ENCODE peak calls at places on chromosomes 6 and 20, in four cellular contexts. K is PC-3, Y is body of pancreas, P is tibial artery. N is an unnamed sample.

GRCh38 chr6:79544939-79545450 is 7.8 kb upstream of the LCA5 start:
- DNase-seq in K (peak; percentile 93), Y (peak; percentile 45), P (peak; percentile 73), N (peak; percentile 57)

GRCh38 chr6:158686311-158686710 is 36.5 kb downstream of the SYTL3 start:
- DNase-seq in K (peak; percentile 53), Y (no peak), P (no peak), N (no peak)

GRCh38 chr20:63620991-63621390 is 5.9 kb downstream of the GMEB2 start:
- DNase-seq in K (no peak), Y (no peak), P (no peak), N (peak; percentile 8)

GRCh38 chr20:51208162-51208561 is 185.3 kb upstream of the KCNG1 start:
- DNase-seq in K (no peak), Y (no peak), P (no peak), N (no peak)

GRCh38 chr6:168342626-168343025 is 23.0 kb upstream of the DACT2 start:
- DNase-seq in K (peak; percentile 3), Y (no peak), P (no peak), N (peak; percentile 87)

GRCh38 chr20:615494-615893 is 5.4 kb upstream of the TCF15 start:
- DNase-seq in K (no peak), Y (no peak), P (no peak), N (no peak)

GRCh38 chr20:51275816-51276215 is 252.9 kb upstream of the KCNG1 start:
- DNase-seq in K (no peak), Y (no peak), P (no peak), N (no peak)

GRCh38 chr20:23889775-23890187 is 10.2 kb upstream of the CST5 start:
- DNase-seq in K (peak; percentile 84), Y (peak; percentile 59), P (no peak), N (peak; percentile 38)

GRCh38 chr20:5001174-5002076 is at the start of gene SLC23A2:
- DNase-seq in K (peak; percentile 43), Y (peak; percentile 41), P (peak; percentile 27), N (peak; percentile 68)
- H3K4me3 ChIP-seq in K (peak within 1 kb of the TSS; percentile 96), Y (peak within 1 kb of the TSS; percentile 87), P (peak within 1 kb of the TSS; percentile 85), N (peak within 1 kb of the TSS; percentile 23)

GRCh38 chr20:35657271-35657670 is 7.4 kb downstream of the CPNE1 start:
- DNase-seq in K (no peak), Y (no peak), P (no peak), N (no peak)

GRCh38 chr20:35662541-35662940 is 2.2 kb downstream of the CPNE1 start:
- DNase-seq in K (peak; percentile 9), Y (no peak), P (no peak), N (no peak)

GRCh38 chr20:35661908-35662307 is 2.8 kb downstream of the CPNE1 start:
- DNase-seq in K (no peak), Y (no peak), P (no peak), N (no peak)

GRCh38 chr20:35661013-35661412 is 3.7 kb downstream of the CPNE1 start:
- DNase-seq in K (peak; percentile 37), Y (no peak), P (no peak), N (no peak)

GRCh38 chr20:35660122-35660937 is 4.4 kb downstream of the CPNE1 start:
- DNase-seq in K (no peak), Y (no peak), P (no peak), N (no peak)
- H3K4me1 ChIP-seq in K (peaks cover 33% of the 10 kb centered on the region), Y (peaks cover 56% of the 10 kb centered on the region), P (peaks cover 27% of the 10 kb centered on the region), N (peaks cover 43% of the 10 kb centered on the region)

DNA sequence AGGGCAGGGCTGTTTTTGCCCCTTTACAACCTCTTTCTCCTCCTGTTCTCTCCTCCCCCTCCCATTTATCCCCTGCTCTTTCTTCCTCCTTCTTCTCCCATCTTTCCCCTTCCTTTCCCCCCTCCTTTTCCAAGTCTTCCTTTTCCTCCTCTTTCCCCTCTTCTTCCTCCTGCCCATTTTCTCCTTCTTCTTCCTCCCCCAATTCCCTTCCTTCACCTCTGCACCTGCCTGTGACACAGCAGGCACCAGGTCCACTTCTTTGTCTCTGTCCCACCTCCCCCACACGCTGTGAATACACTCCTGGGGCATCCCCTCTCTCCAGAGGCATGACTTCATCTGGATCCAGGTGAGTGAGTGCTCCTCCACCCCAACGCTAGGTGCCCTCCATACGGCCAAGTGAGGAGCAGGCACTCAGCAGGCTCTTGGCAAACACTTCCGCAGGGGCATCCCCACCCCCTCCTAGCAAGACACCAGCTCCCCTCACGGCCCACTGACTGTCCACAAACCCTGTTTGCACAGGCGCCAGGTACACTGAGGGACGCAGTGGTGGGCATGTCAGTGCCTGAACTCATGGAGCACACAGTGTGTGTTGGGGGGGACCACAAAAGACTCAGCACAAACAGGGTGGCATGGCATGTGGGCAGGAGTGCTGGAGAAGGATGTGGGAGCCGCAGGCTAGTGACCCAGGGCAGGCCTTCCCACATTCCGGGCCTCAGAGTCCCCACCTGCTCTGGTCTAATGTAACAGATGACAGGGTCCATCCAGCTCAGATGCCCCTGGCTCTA is 10.7 kb upstream of the TLDC2 start:
- DNase-seq in K (no peak), Y (no peak), P (no peak), N (no peak)
- H3K4me3 ChIP-seq in K (no peak overlapping the region), Y (no peak overlapping the region), P (no peak overlapping the region), N (no peak overlapping the region)

GRCh38 chr6:130503146-130503545 is 137.3 kb downstream of the TMEM200A start:
- DNase-seq in K (no peak), Y (no peak), P (no peak), N (no peak)
- H3K4me1 ChIP-seq in K (no peaks in the 10 kb centered on the region), Y (no peaks in the 10 kb centered on the region), P (no peaks in the 10 kb centered on the region), N (no peaks in the 10 kb centered on the region)

GRCh38 chr6:26270121-26270861 is 94.7 kb upstream of the BTN3A2 start:
- DNase-seq in K (no peak), Y (no peak), P (no peak), N (no peak)
- H3K4me3 ChIP-seq in K (no peak overlapping the region), Y (no peak overlapping the region), P (no peak overlapping the region), N (no peak overlapping the region)

GRCh38 chr20:34927736-34928135 is 27.9 kb downstream of the GSS start:
- DNase-seq in K (peak; percentile 70), Y (no peak), P (no peak), N (no peak)

GRCh38 chr20:34923414-34923813 is 32.2 kb downstream of the GSS start:
- DNase-seq in K (no peak), Y (no peak), P (no peak), N (no peak)

GRCh38 chr20:34925981-34926380 is 29.6 kb downstream of the GSS start:
- DNase-seq in K (no peak), Y (no peak), P (no peak), N (no peak)

GRCh38 chr20:34922654-34923381 is 32.8 kb downstream of the GSS start:
- DNase-seq in K (peak; percentile 95), Y (peak; percentile 71), P (peak; percentile 37), N (no peak)

GRCh38 chr20:34925341-34925740 is 30.3 kb downstream of the GSS start:
- DNase-seq in K (no peak), Y (no peak), P (no peak), N (no peak)
- H3K4me1 ChIP-seq in K (peaks cover 40% of the 10 kb centered on the region), Y (peaks cover 17% of the 10 kb centered on the region), P (peaks cover 14% of the 10 kb centered on the region), N (no peaks in the 10 kb centered on the region)

N was measured in mucosa of descending colon.